ENCODE peak calls at places on chromosomes 2 and 18, in four cellular contexts. I is epithelial cell of esophagus, E is tibial artery, O is cardiac fibroblast. D is an unnamed sample.

GRCh38 chr2:100963026-100963375 is 39.1 kb upstream of the RPL31 start:
- DNase-seq in I (no peak), E (peak), O (no peak), D (no peak)

GRCh38 chr2:241924909-241925250 is 55.4 kb downstream of the RTP5 start:
- DNase-seq in I (no peak), E (no peak), O (no peak), D (no peak)

GRCh38 chr2:8682719-8683667 is 1.1 kb downstream of the ID2 start:
- DNase-seq in I (peak), E (peak), O (peak), D (no peak)

GRCh38 chr2:24016853-24017703 is 7.2 kb downstream of the MFSD2B start:
- DNase-seq in I (no peak), E (no peak), O (no peak), D (no peak)

GRCh38 chr2:23397483-23397882 is 12.5 kb downstream of the KLHL29 start:
- DNase-seq in I (no peak), E (no peak), O (no peak), D (no peak)

GRCh38 chr2:41521191-41521590 is 526.6 kb upstream of the PKDCC start:
- DNase-seq in I (no peak), E (no peak), O (no peak), D (no peak)

GRCh38 chr2:106638043-106638442 is 150.9 kb downstream of the CD8B2 start:
- DNase-seq in I (peak), E (no peak), O (peak), D (no peak)

GRCh38 chr2:226185613-226186211 is 613.9 kb downstream of the IRS1 start:
- DNase-seq in I (peak), E (no peak), O (peak), D (peak)

GRCh38 chr2:210626849-210627248 is 70.5 kb downstream of the CPS1 start:
- DNase-seq in I (peak), E (no peak), O (peak), D (no peak)

GRCh38 chr2:218326315-218326714 is 30.3 kb upstream of the CATIP start:
- DNase-seq in I (no peak), E (no peak), O (no peak), D (no peak)

GRCh38 chr2:224691563-224691962 is 24.6 kb downstream of the CCDC195 start:
- DNase-seq in I (no peak), E (no peak), O (no peak), D (no peak)

GRCh38 chr2:19364014-19364413 is 5.6 kb upstream of the OSR1 start:
- DNase-seq in I (peak), E (no peak), O (no peak), D (no peak)

GRCh38 chr2:225889452-225889851 is 489.9 kb downstream of the NYAP2 start:
- DNase-seq in I (peak), E (no peak), O (peak), D (peak)

GRCh38 chr18:61824733-61825363 is 68.0 kb downstream of the RNF152 start:
- DNase-seq in I (peak), E (no peak), O (peak), D (no peak)

GRCh38 chr2:158953454-158953853 is 15.0 kb upstream of the TANC1 start:
- DNase-seq in I (no peak), E (no peak), O (peak), D (no peak)

GRCh38 chr2:240968731-240969624 is 29.4 kb upstream of the SNED1 start:
- DNase-seq in I (no peak), E (no peak), O (no peak), D (no peak)

GRCh38 chr2:104702026-104702425 is 151.9 kb upstream of the POU3F3 start:
- DNase-seq in I (no peak), E (no peak), O (no peak), D (no peak)

GRCh38 chr2:161063946-161064306 is 96.3 kb upstream of the TANK start:
- DNase-seq in I (no peak), E (no peak), O (no peak), D (no peak)

GRCh38 chr2:127100261-127101047 is 6.5 kb downstream of the BIN1 start:
- DNase-seq in I (peak), E (no peak), O (peak), D (no peak)

GRCh38 chr18:1965016-1965415 is 606.3 kb downstream of the METTL4 start:
- DNase-seq in I (no peak), E (no peak), O (no peak), D (no peak)

GRCh38 chr2:181203916-181204315 is 223.5 kb downstream of the UBE2E3 start:
- DNase-seq in I (no peak), E (no peak), O (peak), D (no peak)

GRCh38 chr2:234014462-234014861 is 36.0 kb upstream of the SPP2 start:
- DNase-seq in I (no peak), E (no peak), O (no peak), D (no peak)

GRCh38 chr2:109247812-109248211 is 118.8 kb downstream of the SH3RF3 start:
- DNase-seq in I (no peak), E (no peak), O (no peak), D (no peak)

GRCh38 chr2:237475704-237476107 is 11.3 kb upstream of the MLPH start:
- DNase-seq in I (peak), E (no peak), O (peak), D (no peak)

GRCh38 chr2:221517362-221518121 is 54.6 kb downstream of the EPHA4 start:
- DNase-seq in I (peak), E (no peak), O (peak), D (peak)

GRCh38 chr2:166385313-166385712 is 9.6 kb upstream of the SCN9A start:
- DNase-seq in I (no peak), E (no peak), O (no peak), D (no peak)

GRCh38 chr2:184646593-184646992 is 48.3 kb downstream of the ZNF804A start:
- DNase-seq in I (no peak), E (no peak), O (no peak), D (no peak)

GRCh38 chr2:145751155-145751554 is 1231.2 kb upstream of the ZEB2 start:
- DNase-seq in I (no peak), E (no peak), O (peak), D (no peak)

GRCh38 chr2:239273280-239274234 is 127.3 kb downstream of the HDAC4 start:
- DNase-seq in I (no peak), E (peak), O (no peak), D (no peak)

GRCh38 chr2:102061962-102062795 is 70.4 kb downstream of the IL1R2 start:
- DNase-seq in I (no peak), E (no peak), O (peak), D (no peak)

GRCh38 chr2:144096531-144096930 is 423.4 kb downstream of the ZEB2 start:
- DNase-seq in I (no peak), E (no peak), O (no peak), D (no peak)

GRCh38 chr2:227870710-227871374 is 589 bp upstream of the DAW1 start:
- DNase-seq in I (peak), E (no peak), O (peak), D (peak)

GRCh38 chr18:23512641-23513040 is 9.3 kb downstream of the RMC1 start:
- DNase-seq in I (no peak), E (no peak), O (no peak), D (no peak)

GRCh38 chr2:132936261-132936660 is 266.3 kb upstream of the LYPD1 start:
- DNase-seq in I (no peak), E (no peak), O (peak), D (no peak)

GRCh38 chr18:36522503-36522902 is 225.0 kb downstream of the FHOD3 start:
- DNase-seq in I (no peak), E (no peak), O (no peak), D (no peak)

GRCh38 chr2:100730290-100730868 is 89.6 kb upstream of the NPAS2 start:
- DNase-seq in I (peak), E (peak), O (peak), D (no peak)

GRCh38 chr2:48482313-48482712 is 47.6 kb upstream of the STON1 start:
- DNase-seq in I (no peak), E (no peak), O (peak), D (peak)

GRCh38 chr2:10536569-10537133 is 88.5 kb upstream of the ODC1 start:
- DNase-seq in I (no peak), E (no peak), O (no peak), D (no peak)

GRCh38 chr2:120894936-120895335 is 159.3 kb downstream of the GLI2 start:
- DNase-seq in I (no peak), E (no peak), O (no peak), D (no peak)
- TF ChIP-seq CTCF in I (no peak), E (no peak), O (no peak), D (no peak)

DNA sequence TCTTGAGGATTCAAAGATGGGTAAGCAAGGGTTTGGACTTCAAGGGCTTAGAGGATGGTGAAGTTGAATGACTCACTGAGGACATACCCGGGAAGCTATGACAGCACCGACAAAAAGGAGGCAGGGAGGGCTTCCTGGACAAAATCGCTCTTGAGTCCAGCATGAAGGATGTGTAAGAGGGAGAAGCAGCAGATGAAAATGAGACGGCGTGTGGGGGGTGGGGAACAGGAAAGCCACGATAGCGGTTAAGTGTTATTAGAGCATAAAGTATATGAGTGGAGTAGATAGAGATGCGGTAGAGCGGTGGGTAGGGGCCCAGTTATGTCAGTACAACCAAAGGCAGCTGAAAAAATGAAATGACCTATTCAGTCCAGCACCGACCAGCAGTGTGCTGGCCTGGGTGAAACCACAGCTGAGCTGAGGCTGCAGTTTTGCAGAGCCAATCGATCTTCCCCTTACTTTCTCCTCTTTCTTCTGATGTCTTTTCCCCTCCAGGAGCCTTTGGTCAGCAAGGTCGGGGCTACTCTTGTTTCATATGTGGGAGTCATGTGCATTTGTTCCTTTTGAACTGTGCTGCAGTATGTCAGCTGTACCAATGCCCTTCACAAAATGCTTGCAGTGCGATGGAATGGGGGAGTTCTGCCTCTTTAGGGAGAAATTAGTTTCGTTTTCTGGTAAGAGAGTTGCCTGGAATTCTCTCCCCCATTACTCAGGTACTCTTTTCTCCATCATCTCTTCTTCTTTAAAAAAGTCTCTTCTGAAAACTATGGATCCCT is 2.0 kb upstream of the THUMPD2 start:
- DNase-seq in I (no peak), E (no peak), O (peak), D (no peak)
- H3K4me3 ChIP-seq in I (no peak), E (peak), O (peak), D (no peak)

GRCh38 chr2:72116081-72116533 is 31.6 kb downstream of the CYP26B1 start:
- DNase-seq in I (no peak), E (no peak), O (no peak), D (no peak)
- TF ChIP-seq CTCF in I (peak), E (no peak), O (peak), D (peak)

DNA sequence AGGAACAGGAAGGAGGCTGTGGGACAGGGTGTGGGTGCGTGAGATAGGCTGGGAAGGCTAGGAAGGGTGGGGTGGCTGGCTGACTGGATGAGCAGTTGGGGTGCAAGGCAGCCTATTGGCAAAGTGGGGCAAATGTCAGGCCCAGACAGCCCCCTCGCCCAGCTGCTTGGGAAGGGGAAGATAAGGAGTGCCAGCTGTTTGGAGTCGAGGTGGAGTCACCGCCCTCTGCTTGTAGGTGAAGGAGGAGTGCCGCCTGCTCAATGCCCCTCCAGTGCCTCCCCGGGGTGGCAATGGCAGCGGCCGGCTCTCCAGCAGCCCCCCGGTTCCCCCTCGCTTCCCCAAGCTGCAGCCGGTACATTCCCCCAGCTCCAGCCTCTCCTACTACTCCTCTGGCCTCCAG is 13.1 kb downstream of the GAREM2 start:
- DNase-seq in I (no peak), E (no peak), O (no peak), D (no peak)
- H3K4me3 ChIP-seq in I (no peak), E (no peak), O (peak), D (peak)

GRCh38 chr2:79511320-79511951 is 1.4 kb upstream of the CTNNA2 start:
- DNase-seq in I (peak), E (no peak), O (peak), D (no peak)

DNA sequence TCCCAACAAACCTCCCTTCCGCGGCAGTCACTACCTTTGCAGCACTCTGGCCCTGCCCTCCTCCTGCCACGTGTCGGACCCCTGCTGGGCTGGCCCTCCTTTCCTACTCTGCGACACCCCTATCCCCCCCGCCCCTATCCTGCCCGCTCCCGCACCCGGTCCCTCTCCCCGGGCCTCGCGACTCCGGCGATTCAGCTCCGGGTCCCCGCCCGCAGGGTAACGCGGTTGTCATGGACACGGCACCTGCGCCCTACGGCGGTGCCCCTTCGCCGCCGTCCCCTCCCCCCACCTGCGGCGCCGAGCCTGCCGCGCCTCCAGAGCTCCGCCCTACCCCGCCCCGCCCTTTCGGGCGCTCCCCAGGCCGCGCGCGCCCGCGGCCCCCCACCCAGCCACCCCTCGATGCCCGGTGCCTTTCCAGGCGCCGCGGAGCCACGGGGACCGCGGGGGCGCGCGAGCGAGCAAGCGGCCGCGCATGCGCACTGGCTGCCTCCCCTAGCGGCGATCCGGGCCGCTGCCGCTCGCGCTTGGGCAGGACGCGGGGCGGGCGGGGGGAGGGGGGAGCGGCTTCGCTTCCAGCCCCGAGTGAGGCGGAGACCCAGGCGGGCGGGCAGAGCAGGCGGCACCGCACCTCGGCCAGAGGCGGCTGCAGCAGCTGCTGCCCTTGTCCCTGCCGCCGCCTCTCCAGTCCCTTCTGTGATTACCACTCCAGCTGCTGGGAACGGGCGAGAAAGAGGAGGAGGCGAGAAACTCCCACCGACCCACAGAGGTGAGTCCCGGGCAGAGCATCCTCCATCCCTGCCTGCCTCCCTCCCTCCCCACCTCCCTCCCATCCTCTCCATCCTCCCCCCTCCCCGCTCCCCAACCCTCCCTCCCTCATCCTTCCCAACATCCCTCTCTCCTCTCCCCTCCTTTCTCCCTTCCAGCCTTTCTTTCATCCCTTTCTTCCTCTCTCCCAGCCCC is at the start of gene CTNNA2:
- DNase-seq in I (peak), E (no peak), O (no peak), D (no peak)
- TF ChIP-seq CTCF in I (no peak), E (no peak), O (no peak), D (no peak)

GRCh38 chr2:121074322-121074932 is 210.6 kb downstream of the TFCP2L1 start:
- DNase-seq in I (no peak), E (no peak), O (no peak), D (no peak)
- H3K4me3 ChIP-seq in I (no peak), E (no peak), O (no peak), D (no peak)

D was measured in AG04449.